ENCODE peak calls at places on chromosomes 2 and 18, in nine cellular contexts. C is sciatic nerve; Q is stimulated activated CD8-positive, alpha-beta memory T cell treated with anti-CD3 and anti-CD28 coated beads, Interleukin-15, amount 100 ng/mL, for 1 hour; D is stimulated activated CD4-positive, alpha-beta T cell treated with anti-CD3 and anti-CD28 coated beads, Interleukin-15, amount 100 ng/mL, for 24 hours; X is activated CD4-positive, CD25-positive, alpha-beta regulatory T cell; I is activated CD4-positive, alpha-beta T cell treated with anti-CD3 and anti-CD28 coated beads, Interleukin-2, amount 50 U/mL, for 1 hour; L is kidney; E is central memory CD4-positive, alpha-beta T cell; Z is HS-5. O is an unnamed sample.

GRCh38 chr2:163551974-163552373 is 183.8 kb downstream of the FIGN start:
- DNase-seq in C (no peak), Q (no peak), D (no peak), X (no peak), I (no peak), L (no peak), E (no peak), Z (no peak), O (no peak)

GRCh38 chr2:119317556-119317955 is 49.1 kb downstream of the C2orf76 start:
- DNase-seq in C (no peak), Q (no peak), D (no peak), X (no peak), I (no peak), L (no peak), E (no peak), Z (no peak), O (no peak)

GRCh38 chr2:172403881-172404470 is 23.4 kb upstream of the ITGA6 start:
- DNase-seq in C (no peak), Q (no peak), D (no peak), X (no peak), I (no peak), L (no peak), E (no peak), Z (no peak), O (no peak)

GRCh38 chr2:176852667-176853066 is 359.9 kb upstream of the HNRNPA3 start:
- DNase-seq in C (no peak), Q (no peak), D (no peak), X (no peak), I (no peak), L (no peak), E (peak), Z (no peak), O (no peak)

GRCh38 chr18:55863876-55864275 is 275.9 kb upstream of the TCF4 start:
- DNase-seq in C (no peak), Q (no peak), D (no peak), X (no peak), I (no peak), L (no peak), E (no peak), Z (no peak), O (no peak)

GRCh38 chr18:12885500-12885899 is 1.5 kb upstream of the PTPN2 start:
- DNase-seq in C (no peak), Q (no peak), D (no peak), X (no peak), I (no peak), L (no peak), E (no peak), Z (no peak), O (no peak)

GRCh38 chr2:112876971-112877361 is 34.0 kb upstream of the IL37 start:
- DNase-seq in C (no peak), Q (no peak), D (no peak), X (no peak), I (no peak), L (no peak), E (no peak), Z (peak), O (no peak)

GRCh38 chr2:64865073-64865830 is 123.9 kb upstream of the SLC1A4 start:
- DNase-seq in C (peak), Q (peak), D (peak), X (peak), I (peak), L (peak), E (peak), Z (peak), O (peak)

GRCh38 chr2:187842978-187843847 is 289.0 kb upstream of the TFPI start:
- DNase-seq in C (no peak), Q (no peak), D (no peak), X (no peak), I (no peak), L (no peak), E (no peak), Z (peak), O (no peak)

GRCh38 chr2:176405477-176405876 is 136.2 kb downstream of the MTX2 start:
- DNase-seq in C (no peak), Q (no peak), D (no peak), X (no peak), I (no peak), L (no peak), E (no peak), Z (no peak), O (no peak)

GRCh38 chr2:5743992-5744391 is 51.8 kb downstream of the SOX11 start:
- DNase-seq in C (no peak), Q (no peak), D (no peak), X (no peak), I (no peak), L (no peak), E (no peak), Z (no peak), O (no peak)

GRCh38 chr2:236794558-236794957 is 224.9 kb downstream of the ACKR3 start:
- DNase-seq in C (no peak), Q (no peak), D (no peak), X (no peak), I (no peak), L (no peak), E (no peak), Z (no peak), O (no peak)

GRCh38 chr2:105113616-105114275 is 75.9 kb downstream of the MRPS9 start:
- DNase-seq in C (no peak), Q (no peak), D (no peak), X (no peak), I (no peak), L (no peak), E (no peak), Z (no peak), O (no peak)

GRCh38 chr18:26843760-26844159 is 21.7 kb downstream of the AQP4 start:
- DNase-seq in C (no peak), Q (no peak), D (no peak), X (no peak), I (no peak), L (no peak), E (no peak), Z (no peak), O (no peak)

GRCh38 chr2:110777531-110778311 is 45.3 kb downstream of the ACOXL start:
- DNase-seq in C (no peak), Q (no peak), D (no peak), X (no peak), I (no peak), L (no peak), E (no peak), Z (no peak), O (no peak)

GRCh38 chr2:132615329-132616085 is 54.5 kb downstream of the LYPD1 start:
- DNase-seq in C (no peak), Q (no peak), D (no peak), X (no peak), I (no peak), L (no peak), E (no peak), Z (no peak), O (no peak)

GRCh38 chr18:59835656-59836379 is 64.0 kb upstream of the PMAIP1 start:
- DNase-seq in C (no peak), Q (no peak), D (no peak), X (no peak), I (no peak), L (no peak), E (no peak), Z (no peak), O (no peak)

GRCh38 chr2:19346983-19347618 is 11.3 kb downstream of the OSR1 start:
- DNase-seq in C (no peak), Q (no peak), D (no peak), X (no peak), I (no peak), L (no peak), E (no peak), Z (no peak), O (no peak)

GRCh38 chr2:181907635-181908034 is 16.1 kb downstream of the ITPRID2 start:
- DNase-seq in C (no peak), Q (no peak), D (no peak), X (no peak), I (no peak), L (no peak), E (no peak), Z (no peak), O (no peak)

GRCh38 chr2:104901037-104901851 is 47.3 kb downstream of the POU3F3 start:
- DNase-seq in C (no peak), Q (no peak), D (no peak), X (no peak), I (no peak), L (peak), E (no peak), Z (no peak), O (no peak)

GRCh38 chr2:48332286-48332685 is 197.7 kb upstream of the STON1 start:
- DNase-seq in C (no peak), Q (no peak), D (no peak), X (no peak), I (no peak), L (no peak), E (no peak), Z (no peak), O (peak)

GRCh38 chr2:240604291-240604938 is 17.9 kb downstream of the CAPN10 start:
- DNase-seq in C (peak), Q (no peak), D (peak), X (no peak), I (no peak), L (peak), E (no peak), Z (no peak), O (no peak)

GRCh38 chr2:234135750-234136221 is 85.3 kb downstream of the SPP2 start:
- DNase-seq in C (peak), Q (peak), D (peak), X (no peak), I (peak), L (peak), E (peak), Z (peak), O (peak)

GRCh38 chr2:160492401-160493226 is 993 bp downstream of the RBMS1 start:
- DNase-seq in C (peak), Q (peak), D (peak), X (peak), I (peak), L (peak), E (peak), Z (peak), O (peak)

GRCh38 chr2:147649963-147650362 is 194.9 kb upstream of the ACVR2A start:
- DNase-seq in C (no peak), Q (no peak), D (no peak), X (no peak), I (no peak), L (no peak), E (no peak), Z (no peak), O (no peak)

GRCh38 chr2:128327180-128327964 is 8.7 kb upstream of the HS6ST1 start:
- DNase-seq in C (no peak), Q (no peak), D (no peak), X (no peak), I (no peak), L (peak), E (no peak), Z (no peak), O (no peak)

GRCh38 chr18:11487390-11487789 is 122.0 kb upstream of the SLC35G4 start:
- DNase-seq in C (no peak), Q (no peak), D (no peak), X (no peak), I (no peak), L (no peak), E (no peak), Z (no peak), O (no peak)

GRCh38 chr2:196290149-196290548 is 118.8 kb upstream of the STK17B start:
- DNase-seq in C (no peak), Q (no peak), D (no peak), X (no peak), I (no peak), L (no peak), E (no peak), Z (no peak), O (no peak)

GRCh38 chr2:23680951-23681350 is 246.0 kb downstream of the ATAD2B start:
- DNase-seq in C (no peak), Q (no peak), D (no peak), X (no peak), I (no peak), L (no peak), E (no peak), Z (no peak), O (no peak)

GRCh38 chr2:238170386-238171071 is 11.8 kb downstream of the ERFE start:
- DNase-seq in C (no peak), Q (no peak), D (no peak), X (no peak), I (no peak), L (no peak), E (no peak), Z (no peak), O (no peak)

GRCh38 chr2:219460424-219460926 is 25.8 kb downstream of the SPEG start:
- DNase-seq in C (no peak), Q (no peak), D (no peak), X (no peak), I (no peak), L (peak), E (no peak), Z (no peak), O (no peak)

GRCh38 chr2:174771631-174772491 is 7.6 kb upstream of the CHRNA1 start:
- DNase-seq in C (peak), Q (no peak), D (peak), X (no peak), I (peak), L (peak), E (peak), Z (peak), O (no peak)

GRCh38 chr2:161139098-161139987 is 20.9 kb upstream of the TANK start:
- DNase-seq in C (no peak), Q (no peak), D (no peak), X (no peak), I (no peak), L (no peak), E (peak), Z (no peak), O (peak)

GRCh38 chr18:60684843-60685513 is 312.4 kb upstream of the MC4R start:
- DNase-seq in C (no peak), Q (no peak), D (no peak), X (no peak), I (no peak), L (no peak), E (no peak), Z (no peak), O (no peak)

GRCh38 chr18:55323051-55323994 is 264.7 kb downstream of the TCF4 start:
- DNase-seq in C (no peak), Q (no peak), D (no peak), X (no peak), I (no peak), L (no peak), E (no peak), Z (no peak), O (no peak)

GRCh38 chr2:240570531-240571313 is 2.4 kb downstream of the RNPEPL1 start:
- DNase-seq in C (peak), Q (no peak), D (no peak), X (no peak), I (no peak), L (peak), E (no peak), Z (no peak), O (no peak)

GRCh38 chr18:8616026-8616401 is 6.8 kb downstream of the RAB12 start:
- DNase-seq in C (no peak), Q (no peak), D (no peak), X (no peak), I (no peak), L (no peak), E (no peak), Z (no peak), O (no peak)

GRCh38 chr2:179550214-179550613 is 285.6 kb upstream of the SESTD1 start:
- DNase-seq in C (no peak), Q (no peak), D (no peak), X (no peak), I (no peak), L (no peak), E (no peak), Z (no peak), O (no peak)

GRCh38 chr2:122713800-122714199 is 958.3 kb downstream of the TSN start:
- DNase-seq in C (no peak), Q (no peak), D (no peak), X (no peak), I (no peak), L (no peak), E (no peak), Z (no peak), O (no peak)

O was measured in naive B cell.